ENCODE peak calls at places on chromosomes 12 and 14, in four cellular contexts. D is NCI-H460, Q is mesothelial cell of epicardium, J is HEK293T. I is an unnamed sample.
A peak's percentile ranks its signal among the peaks of the same experiment; 100 is the strongest.

GRCh38 chr14:49583629-49584028 is 2.6 kb downstream of the RPS29 start:
- DNase-seq in D (no peak), Q (no peak), J (no peak), I (no peak)

GRCh38 chr12:9240776-9241175 is 32.6 kb upstream of the PZP start:
- DNase-seq in D (no peak), Q (no peak), J (no peak), I (no peak)

GRCh38 chr14:30191639-30192279 is 264.1 kb upstream of the PRKD1 start:
- DNase-seq in D (no peak), Q (no peak), J (no peak), I (no peak)

GRCh38 chr12:28879379-28879778 is 269.7 kb upstream of the FAR2 start:
- DNase-seq in D (no peak), Q (no peak), J (no peak), I (no peak)

GRCh38 chr12:7319934-7320333 is 16.1 kb downstream of the ACSM4 start:
- DNase-seq in D (no peak), Q (no peak), J (no peak), I (no peak)

GRCh38 chr12:132284071-132284492 is 45.3 kb downstream of the GALNT9 start:
- DNase-seq in D (peak; percentile 14), Q (no peak), J (no peak), I (no peak)

GRCh38 chr12:22105542-22105941 is 59.5 kb downstream of the CMAS start:
- DNase-seq in D (no peak), Q (no peak), J (no peak), I (no peak)

GRCh38 chr14:101075801-101076413 is 172.4 kb upstream of the RTL1 start:
- DNase-seq in D (no peak), Q (no peak), J (no peak), I (no peak)

GRCh38 chr12:132257955-132258490 is 71.4 kb downstream of the GALNT9 start:
- DNase-seq in D (no peak), Q (no peak), J (no peak), I (no peak)

GRCh38 chr12:116000252-116000651 is 277.2 kb downstream of the MED13L start:
- DNase-seq in D (no peak), Q (no peak), J (no peak), I (no peak)

GRCh38 chr12:25347716-25348261 is 97.1 kb upstream of the KRAS start:
- DNase-seq in D (no peak), Q (no peak), J (no peak), I (no peak)

GRCh38 chr12:111254106-111254505 is 114.8 kb downstream of the PHETA1 start:
- DNase-seq in D (no peak), Q (no peak), J (no peak), I (no peak)

GRCh38 chr12:103841690-103842584 is 903 bp upstream of the NT5DC3 start:
- DNase-seq in D (peak; percentile 49), Q (no peak), J (peak; percentile 30), I (peak; percentile 24)

GRCh38 chr14:100067481-100067880 is 2.3 kb downstream of the EVL start:
- DNase-seq in D (no peak), Q (no peak), J (no peak), I (no peak)

GRCh38 chr12:132872975-132873421 is 14.4 kb downstream of the CHFR start:
- DNase-seq in D (no peak), Q (no peak), J (no peak), I (no peak)

GRCh38 chr12:63047146-63047545 is 103.9 kb downstream of the AVPR1A start:
- DNase-seq in D (no peak), Q (no peak), J (no peak), I (peak; percentile 11)

GRCh38 chr12:72271741-72272661 is at the start of gene TRHDE:
- DNase-seq in D (no peak), Q (peak; percentile 25), J (peak; percentile 67), I (peak; percentile 62)

GRCh38 chr14:61444215-61444768 is 122.9 kb downstream of the PRKCH start:
- DNase-seq in D (no peak), Q (no peak), J (no peak), I (no peak)

GRCh38 chr12:130958557-130959140 is 4.9 kb downstream of the ADGRD1 start:
- DNase-seq in D (no peak), Q (no peak), J (no peak), I (no peak)

GRCh38 chr14:90060312-90060964 is 1.4 kb upstream of the KCNK13 start:
- DNase-seq in D (no peak), Q (no peak), J (peak; percentile 86), I (peak; percentile 18)

GRCh38 chr14:61927521-61927920 is 165.3 kb downstream of the SNAPC1 start:
- DNase-seq in D (no peak), Q (no peak), J (no peak), I (no peak)

GRCh38 chr12:113766133-113766879 is 199.8 kb downstream of the RBM19 start:
- DNase-seq in D (no peak), Q (no peak), J (no peak), I (no peak)

GRCh38 chr14:68148276-68148675 is 328.7 kb downstream of the RAD51B start:
- DNase-seq in D (no peak), Q (no peak), J (no peak), I (no peak)

GRCh38 chr12:6691473-6691872 is 2.3 kb upstream of the ZNF384 start:
- DNase-seq in D (no peak), Q (no peak), J (no peak), I (no peak)

GRCh38 chr14:56185991-56186390 is 67.8 kb downstream of the PELI2 start:
- DNase-seq in D (no peak), Q (no peak), J (no peak), I (no peak)

GRCh38 chr12:115570271-115570777 is 707.2 kb downstream of the MED13L start:
- DNase-seq in D (peak; percentile 12), Q (no peak), J (no peak), I (no peak)

GRCh38 chr12:29245246-29245645 is 96.2 kb downstream of the FAR2 start:
- DNase-seq in D (no peak), Q (no peak), J (no peak), I (no peak)

GRCh38 chr12:45637706-45638105 is 91.8 kb upstream of the ARID2 start:
- DNase-seq in D (no peak), Q (no peak), J (no peak), I (no peak)

GRCh38 chr14:55438066-55438683 is 2.2 kb downstream of the TBPL2 start:
- DNase-seq in D (peak; percentile 47), Q (no peak), J (peak; percentile 39), I (peak; percentile 58)

GRCh38 chr14:91817566-91818325 is 49.6 kb downstream of the TC2N start:
- DNase-seq in D (no peak), Q (no peak), J (no peak), I (no peak)

GRCh38 chr14:22820731-22821130 is 5.5 kb upstream of the SLC7A7 start:
- DNase-seq in D (no peak), Q (no peak), J (no peak), I (no peak)

GRCh38 chr12:93019240-93019910 is 90.3 kb upstream of the EEA1 start:
- DNase-seq in D (no peak), Q (no peak), J (no peak), I (no peak)

I was measured in SHP77 treated with DMSO at 0.1 percent for 48 hours.